ENCODE peak calls at places on chromosomes 4 and X, in nine cellular contexts. D, O, L, M, I, C, U, Z and X are unnamed samples. For H3K9me3, the result is how much of the 10 kb centered on the place peaks cover.

GRCh38 chrX:44245730-44246129 is 97.7 kb downstream of the EFHC2 start:
- DNase-seq in D (no peak), O (no peak), L (no peak), M (peak), I (peak), C (no peak), U (no peak), Z (no peak), X (no peak)

GRCh38 chrX:15244421-15244820 is 25.5 kb downstream of the ASB9 start:
- DNase-seq in D (no peak), O (no peak), L (no peak), M (no peak), I (no peak), C (no peak), U (no peak), Z (no peak), X (no peak)

GRCh38 chr4:181566490-181566889 is 676.7 kb upstream of the TENM3 start:
- DNase-seq in D (no peak), O (no peak), L (no peak), M (no peak), I (no peak), C (peak), U (no peak), Z (no peak), X (no peak)

GRCh38 chr4:118889313-118889694 is 650 bp downstream of the SYNPO2 start:
- DNase-seq in D (no peak), O (no peak), L (no peak), M (no peak), I (no peak), C (no peak), U (no peak), Z (no peak), X (peak)

GRCh38 chr4:21011106-21011505 is 310.8 kb downstream of the PACRGL start:
- DNase-seq in D (no peak), O (no peak), L (no peak), M (no peak), I (no peak), C (peak), U (no peak), Z (no peak), X (no peak)

GRCh38 chr4:20279381-20279780 is 27.7 kb downstream of the SLIT2 start:
- DNase-seq in D (no peak), O (no peak), L (no peak), M (no peak), I (no peak), C (no peak), U (no peak), Z (no peak), X (no peak)

GRCh38 chr4:137510866-137511265 is 21.4 kb downstream of the PCDH18 start:
- DNase-seq in D (no peak), O (no peak), L (peak), M (no peak), I (no peak), C (peak), U (no peak), Z (no peak), X (no peak)

GRCh38 chrX:132033166-132033565 is 10.1 kb downstream of the STK26 start:
- DNase-seq in D (no peak), O (no peak), L (no peak), M (no peak), I (no peak), C (no peak), U (no peak), Z (no peak), X (no peak)

GRCh38 chrX:45952030-45952429 is 593.2 kb downstream of the ZNF674 start:
- DNase-seq in D (no peak), O (no peak), L (no peak), M (no peak), I (no peak), C (no peak), U (no peak), Z (no peak), X (no peak)

GRCh38 chr4:826508-827208 is 729 bp upstream of the CPLX1 start:
- DNase-seq in D (no peak), O (peak), L (no peak), M (no peak), I (no peak), C (no peak), U (no peak), Z (no peak), X (peak)

GRCh38 chr4:2934077-2934812 is 29.0 kb downstream of the NOP14 start:
- DNase-seq in D (peak), O (peak), L (no peak), M (peak), I (peak), C (peak), U (peak), Z (peak), X (peak)

GRCh38 chr4:1402516-1403101 is 3.6 kb downstream of the NKX1-1 start:
- DNase-seq in D (no peak), O (peak), L (no peak), M (no peak), I (no peak), C (no peak), U (no peak), Z (no peak), X (peak)

GRCh38 chr4:6473264-6474052 is 1.0 kb upstream of the PPP2R2C start:
- DNase-seq in D (no peak), O (no peak), L (no peak), M (no peak), I (no peak), C (no peak), U (no peak), Z (no peak), X (peak)

GRCh38 chr4:27442146-27442545 is 581.5 kb downstream of the STIM2 start:
- DNase-seq in D (no peak), O (no peak), L (no peak), M (no peak), I (no peak), C (peak), U (no peak), Z (no peak), X (no peak)

GRCh38 chr4:160224049-160224448 is 1121.2 kb downstream of the RAPGEF2 start:
- DNase-seq in D (no peak), O (no peak), L (no peak), M (no peak), I (no peak), C (no peak), U (no peak), Z (no peak), X (no peak)
- H3K9me3 ChIP-seq in D (under half), O (under half), L (under half), M (under half), I (under half), C (under half), U (under half), Z (under half), X (under half)

DNA sequence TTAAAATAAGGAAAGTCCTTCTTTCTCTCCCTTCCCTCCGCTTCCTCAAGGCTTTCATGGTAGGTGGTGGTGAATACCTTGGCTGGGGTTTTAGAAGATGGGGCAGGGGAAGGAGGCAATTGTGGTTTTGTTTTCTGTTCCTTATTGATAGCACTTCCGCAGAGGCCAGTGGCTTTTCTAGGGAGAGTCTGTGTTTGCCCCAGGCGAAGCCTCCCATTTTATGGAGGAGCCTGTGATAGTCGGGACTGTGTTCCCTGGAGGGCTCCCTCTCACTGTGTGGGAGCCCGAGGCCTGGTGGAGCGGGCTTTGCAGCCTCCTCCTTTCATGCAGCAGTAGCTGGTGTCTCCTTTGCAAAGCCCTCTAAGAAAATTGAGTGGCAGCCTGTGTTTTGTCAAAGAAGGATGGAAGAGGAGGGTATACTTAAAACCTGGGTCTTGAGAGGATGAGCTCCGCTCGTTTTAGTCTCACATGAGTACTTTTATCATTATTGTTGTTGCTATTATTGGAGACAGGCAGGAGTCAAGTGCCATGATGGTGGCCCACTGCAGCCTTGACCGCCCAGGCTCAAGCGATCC is 29.8 kb upstream of the STOX2 start:
- DNase-seq in D (no peak), O (no peak), L (no peak), M (no peak), I (no peak), C (no peak), U (no peak), Z (no peak), X (no peak)
- H3K9me3 ChIP-seq in D (under half), O (under half), L (under half), M (under half), I (under half), C (under half), U (under half), Z (under half), X (under half)

GRCh38 chrX:69234624-69235023 is 69.4 kb upstream of the PJA1 start:
- DNase-seq in D (no peak), O (no peak), L (no peak), M (no peak), I (no peak), C (no peak), U (no peak), Z (no peak), X (no peak)
- H3K9me3 ChIP-seq in D (under half), O (under half), L (under half), M (under half), I (under half), C (under half), U (under half), Z (under half), X (under half)

DNA sequence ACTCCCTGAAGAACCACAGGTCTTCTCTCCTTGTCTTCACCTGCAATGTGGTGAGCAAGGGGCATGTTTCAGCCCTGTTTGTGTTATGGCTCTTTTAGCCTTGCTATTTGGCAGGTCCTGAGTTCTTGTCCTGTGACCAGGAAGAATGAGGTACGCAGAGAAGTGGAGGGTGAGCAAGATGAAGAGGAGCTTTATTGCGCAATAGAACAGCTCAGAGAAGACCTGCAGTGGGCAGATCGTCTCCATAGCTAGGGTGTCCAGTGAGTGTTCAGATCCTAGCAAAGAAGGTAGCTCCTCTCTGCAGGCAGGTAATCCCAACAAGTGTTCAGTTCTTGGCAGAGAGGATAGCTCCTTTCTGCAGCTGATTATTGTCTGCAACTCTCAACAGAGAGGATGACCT is 672.9 kb downstream of the SH3BGRL start:
- DNase-seq in D (no peak), O (no peak), L (no peak), M (no peak), I (no peak), C (no peak), U (no peak), Z (no peak), X (no peak)
- H3K9me3 ChIP-seq in D (under half), O (under half), L (under half), M (under half), I (under half), C (under half), U (under half), Z (under half), X (under half)

GRCh38 chrX:10120828-10121227 is 35.9 kb upstream of the CLCN4 start:
- DNase-seq in D (no peak), O (no peak), L (no peak), M (no peak), I (no peak), C (no peak), U (no peak), Z (no peak), X (no peak)
- H3K9me3 ChIP-seq in D (under half), O (under half), L (under half), M (under half), I (under half), C (under half), U (under half), Z (under half), X (under half)

GRCh38 chr4:42519803-42520417 is 122.6 kb downstream of the SHISA3 start:
- DNase-seq in D (no peak), O (no peak), L (peak), M (peak), I (peak), C (peak), U (no peak), Z (peak), X (no peak)
- H3K9me3 ChIP-seq in D (under half), O (under half), L (under half), M (under half), I (under half), C (under half), U (under half), Z (under half), X (under half)

DNA sequence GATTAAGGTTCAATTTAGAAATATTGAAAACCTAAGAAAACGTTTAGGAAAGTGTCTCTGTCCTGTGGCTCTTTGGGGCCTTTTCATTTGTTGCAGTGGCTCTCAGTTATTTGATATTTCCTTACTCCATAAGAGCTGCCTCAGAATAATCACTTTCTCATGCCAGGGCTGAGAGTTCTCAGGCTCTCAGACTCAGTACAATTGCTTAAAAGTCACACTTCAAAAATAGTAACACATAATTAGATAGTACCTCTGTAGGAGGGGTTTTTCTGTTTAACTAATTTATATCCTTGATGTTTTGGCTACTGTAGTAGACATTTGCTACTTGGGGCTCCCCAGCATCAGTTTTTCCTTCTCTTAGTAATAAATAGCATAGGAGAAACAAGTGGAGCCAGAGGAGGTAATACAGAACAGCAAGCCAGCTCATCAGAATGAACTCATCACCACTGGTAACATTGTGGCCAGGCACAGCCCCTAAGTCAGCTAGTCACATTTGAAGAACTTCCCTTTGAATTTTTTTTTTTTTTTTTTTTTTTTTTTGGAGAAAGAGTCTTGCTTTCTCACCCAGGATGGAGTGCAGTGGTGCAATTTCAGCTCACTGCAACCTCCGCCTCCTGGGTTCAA is 8.0 kb upstream of the HNRNPD start:
- DNase-seq in D (no peak), O (no peak), L (no peak), M (no peak), I (no peak), C (no peak), U (no peak), Z (no peak), X (no peak)
- H3K9me3 ChIP-seq in D (under half), O (under half), L (under half), M (under half), I (under half), C (under half), U (under half), Z (under half), X (under half)

GRCh38 chrX:120253784-120254183 is 3.2 kb downstream of the ZBTB33 start:
- DNase-seq in D (no peak), O (no peak), L (no peak), M (no peak), I (no peak), C (no peak), U (no peak), Z (no peak), X (no peak)

GRCh38 chrX:120244735-120245498 is 5.7 kb upstream of the ZBTB33 start:
- DNase-seq in D (peak), O (peak), L (peak), M (peak), I (peak), C (peak), U (peak), Z (peak), X (peak)

GRCh38 chrX:120251471-120252011 is 929 bp downstream of the ZBTB33 start:
- DNase-seq in D (peak), O (no peak), L (peak), M (peak), I (peak), C (peak), U (peak), Z (no peak), X (peak)

DNA sequence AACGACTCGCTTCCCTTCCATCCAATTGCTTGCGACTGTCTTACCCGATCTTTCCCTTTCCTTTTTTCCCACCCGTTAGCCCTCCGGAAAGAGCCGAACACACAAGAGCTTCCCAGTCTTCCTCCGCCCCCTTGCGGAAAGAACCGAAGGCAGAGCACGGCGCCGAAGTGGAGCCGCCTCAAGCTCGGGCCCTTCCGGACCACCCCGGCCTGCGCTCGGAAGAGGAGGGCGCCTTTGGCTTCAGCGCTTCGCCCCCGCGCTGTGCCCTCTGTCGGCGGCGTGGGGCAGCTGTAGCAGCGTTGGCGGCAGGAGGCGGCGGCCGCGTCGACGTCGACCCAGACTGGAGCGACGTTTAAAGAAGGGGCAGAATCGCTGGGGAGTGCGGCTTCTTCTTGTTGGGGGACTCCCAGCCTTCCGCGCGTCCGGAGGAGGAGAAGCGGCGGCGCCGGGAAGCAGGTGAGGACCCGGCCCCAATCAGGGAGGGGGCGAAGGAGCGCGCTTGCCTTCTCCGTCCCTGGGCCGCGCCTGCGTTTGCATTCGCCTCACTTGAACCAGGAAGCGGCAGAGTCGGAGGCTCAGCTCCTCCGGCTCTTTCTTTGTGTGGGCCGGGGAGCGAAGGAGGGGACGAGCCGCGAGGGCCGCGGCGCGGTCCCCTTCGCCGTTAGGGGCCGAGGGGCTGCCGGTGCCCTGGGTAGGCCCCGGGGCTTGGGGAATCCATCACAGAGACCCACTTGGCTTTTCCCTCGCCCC is at the start of gene ZBTB33:
- DNase-seq in D (peak), O (peak), L (peak), M (peak), I (peak), C (peak), U (peak), Z (peak), X (peak)
- H3K9me3 ChIP-seq in D (under half), O (under half), L (under half), M (under half), I (under half), C (under half), U (under half), Z (under half), X (under half)

GRCh38 chrX:63746278-63746677 is 38.7 kb downstream of the ARHGEF9 start:
- DNase-seq in D (no peak), O (no peak), L (no peak), M (peak), I (peak), C (no peak), U (no peak), Z (no peak), X (no peak)

GRCh38 chrX:63744850-63745249 is 40.2 kb downstream of the ARHGEF9 start:
- DNase-seq in D (no peak), O (no peak), L (no peak), M (no peak), I (no peak), C (no peak), U (no peak), Z (no peak), X (no peak)

GRCh38 chrX:63750846-63751245 is 34.2 kb downstream of the ARHGEF9 start:
- DNase-seq in D (no peak), O (no peak), L (peak), M (no peak), I (no peak), C (no peak), U (no peak), Z (no peak), X (no peak)

GRCh38 chrX:63746715-63747114 is 38.3 kb downstream of the ARHGEF9 start:
- DNase-seq in D (no peak), O (no peak), L (no peak), M (no peak), I (no peak), C (no peak), U (no peak), Z (no peak), X (no peak)

GRCh38 chrX:63747331-63747730 is 37.7 kb downstream of the ARHGEF9 start:
- DNase-seq in D (no peak), O (no peak), L (no peak), M (no peak), I (no peak), C (peak), U (no peak), Z (no peak), X (no peak)
- H3K9me3 ChIP-seq in D (under half), O (under half), L (under half), M (under half), I (under half), C (under half), U (under half), Z (under half), X (under half)

GRCh38 chrX:148322906-148323305 is 177.5 kb upstream of the AFF2 start:
- DNase-seq in D (no peak), O (no peak), L (no peak), M (no peak), I (no peak), C (no peak), U (no peak), Z (no peak), X (no peak)
- H3K9me3 ChIP-seq in D (under half), O (under half), L (under half), M (under half), I (under half), C (under half), U (under half), Z (under half), X (under half)